ENCODE peak calls at places on chromosome 2, in ten cellular contexts. Z is K562, H is B cell, B is stomach, Q is GM10248, Y is WTC11, F is testis, A is endothelial cell, U is heart left ventricle, S is H9. V is an unnamed sample.

GRCh38 chr2:181178823-181179412 is 198.5 kb downstream of the UBE2E3 start:
- DNase-seq in H (peak; percentile 52), Y (peak; percentile 43), B (no peak), S (peak; percentile 36), A (peak; percentile 19), F (peak; percentile 26), Q (no peak), Z (no peak), U (no peak), V (peak; percentile 68)

GRCh38 chr2:85994421-85994777 is 105.6 kb upstream of the ST3GAL5 start:
- DNase-seq in Q (no peak), Z (no peak), S (no peak), Y (no peak), A (no peak), F (no peak), H (no peak), B (no peak), U (no peak), V (no peak)

GRCh38 chr2:46300406-46300832 is 3.2 kb downstream of the EPAS1 start:
- DNase-seq in Q (no peak), H (no peak), F (no peak), Y (no peak), Z (no peak), S (no peak), A (no peak), U (no peak), B (no peak), V (no peak)

GRCh38 chr2:144479138-144479537 is 40.8 kb downstream of the ZEB2 start:
- DNase-seq in B (no peak), Q (no peak), A (no peak), Z (no peak), S (peak; percentile 68), F (no peak), H (no peak), U (no peak), Y (peak; percentile 53), V (no peak)

GRCh38 chr2:26344581-26345283 is 1.2 kb upstream of the SELENOI start:
- DNase-seq in H (peak; percentile 5), S (peak; percentile 73), Y (peak; percentile 36), F (peak; percentile 60), Z (peak; percentile 55), U (peak; percentile 8), A (no peak), B (no peak), Q (no peak), V (peak; percentile 50)

GRCh38 chr2:73359915-73360697 is 25.5 kb upstream of the ALMS1 start:
- DNase-seq in H (no peak), A (no peak), U (no peak), Z (no peak), F (no peak), B (no peak), Y (no peak), S (no peak), Q (no peak), V (no peak)

GRCh38 chr2:225893151-225893550 is 493.6 kb downstream of the NYAP2 start:
- DNase-seq in A (no peak), Y (no peak), U (no peak), H (no peak), Z (no peak), S (no peak), F (no peak), B (no peak), Q (no peak), V (no peak)

GRCh38 chr2:162317910-162318279 is 589 bp downstream of the IFIH1 start:
- DNase-seq in Y (peak; percentile 26), F (peak; percentile 43), H (no peak), B (peak; percentile 33), U (no peak), S (peak; percentile 57), Z (peak; percentile 4), Q (no peak), A (peak; percentile 9), V (peak; percentile 30)

GRCh38 chr2:99442837-99443236 is 47.0 kb downstream of the REV1 start:
- DNase-seq in H (peak; percentile 5), Q (no peak), A (no peak), B (no peak), U (no peak), Z (peak; percentile 11), F (no peak), S (no peak), Y (no peak), V (no peak)

GRCh38 chr2:241870081-241870541 is 582 bp downstream of the RTP5 start:
- DNase-seq in Z (no peak), F (no peak), Q (no peak), Y (no peak), A (no peak), S (no peak), H (no peak), B (no peak), U (no peak), V (no peak)

GRCh38 chr2:138782378-138782777 is 2.2 kb upstream of the NXPH2 start:
- DNase-seq in H (no peak), Z (no peak), A (no peak), S (no peak), U (no peak), B (no peak), Q (no peak), F (no peak), Y (no peak), V (no peak)

GRCh38 chr2:196131384-196131861 is 40.0 kb downstream of the STK17B start:
- DNase-seq in S (peak; percentile 64), U (peak; percentile 19), B (peak; percentile 48), Q (no peak), H (peak; percentile 59), A (no peak), Y (peak; percentile 67), Z (peak; percentile 50), F (peak; percentile 60), V (peak; percentile 83)

GRCh38 chr2:129606496-129607270 is 372.8 kb upstream of the RAB6C start:
- DNase-seq in S (no peak), Z (no peak), F (no peak), H (no peak), A (peak; percentile 18), B (no peak), Y (no peak), U (no peak), Q (no peak), V (no peak)

GRCh38 chr2:24822049-24822706 is 29.0 kb downstream of the CENPO start:
- DNase-seq in B (peak; percentile 10), Y (peak; percentile 56), A (no peak), Z (no peak), U (no peak), S (peak; percentile 87), F (no peak), Q (no peak), H (no peak), V (no peak)

GRCh38 chr2:16908671-16909070 is 243.0 kb upstream of the CYRIA start:
- DNase-seq in U (no peak), H (no peak), F (no peak), S (no peak), Z (no peak), A (no peak), Y (no peak), Q (no peak), B (no peak), V (no peak)

GRCh38 chr2:165952600-165953210 is 871 bp downstream of the TTC21B start:
- DNase-seq in Z (peak; percentile 43), B (no peak), F (no peak), Y (no peak), A (no peak), H (peak; percentile 18), S (no peak), Q (peak; percentile 17), U (no peak), V (no peak)

GRCh38 chr2:25305809-25306208 is 35.9 kb downstream of the DNMT3A start:
- DNase-seq in Q (no peak), S (no peak), H (no peak), B (no peak), Y (no peak), A (no peak), U (no peak), F (no peak), Z (no peak), V (no peak)

GRCh38 chr2:27903018-27903417 is 12.5 kb downstream of the BABAM2 start:
- DNase-seq in Q (no peak), A (no peak), F (no peak), Y (no peak), H (no peak), S (no peak), B (no peak), U (no peak), Z (no peak), V (no peak)

GRCh38 chr2:188788621-188789020 is 185.6 kb upstream of the COL3A1 start:
- DNase-seq in F (peak; percentile 78), Z (no peak), B (peak; percentile 43), U (peak; percentile 74), Y (no peak), A (no peak), Q (no peak), H (no peak), S (no peak), V (no peak)

GRCh38 chr2:110735366-110735765 is 3.0 kb downstream of the ACOXL start:
- DNase-seq in Z (no peak), F (no peak), B (no peak), Q (no peak), U (no peak), S (no peak), H (no peak), A (no peak), Y (peak; percentile 22), V (no peak)
- TF ChIP-seq CTCF in Z (no peak), F (no peak), B (no peak), Q (no peak), U (no peak), S (no peak), H (no peak), A (no peak), Y (no peak), V (no peak)

DNA sequence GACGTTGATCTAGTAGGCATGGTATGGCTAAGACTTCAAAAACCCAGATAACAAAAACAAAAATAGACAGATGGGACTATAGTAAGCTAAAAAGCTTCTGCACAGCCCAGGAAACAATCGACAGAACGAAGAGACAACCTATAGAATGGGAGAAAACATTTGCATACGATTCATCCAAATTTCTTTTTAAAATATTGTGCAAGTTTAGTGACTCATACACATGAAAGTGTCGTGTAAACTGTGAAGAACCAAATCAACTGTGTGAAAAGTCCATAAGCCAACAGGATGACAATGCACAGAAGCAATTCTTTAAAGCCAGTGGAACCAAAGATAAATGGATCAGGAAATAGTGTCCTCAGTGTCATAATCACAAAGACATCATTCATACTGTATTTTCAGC is 671.1 kb downstream of the RNF144A start:
- DNase-seq in Q (no peak), Y (no peak), F (no peak), S (no peak), B (no peak), A (no peak), Z (no peak), H (no peak), U (no peak), V (no peak)
- TF ChIP-seq CTCF in Q (no peak), Y (no peak), F (no peak), S (no peak), B (no peak), A (no peak), Z (no peak), H (no peak), U (no peak), V (no peak)

GRCh38 chr2:37343537-37344434 is 644 bp upstream of the QPCT start:
- DNase-seq in B (no peak), Y (no peak), H (no peak), U (peak; percentile 32), Z (peak; percentile 22), S (no peak), F (peak; percentile 16), A (peak; percentile 22), Q (no peak), V (no peak)
- TF ChIP-seq CTCF in B (no peak), Y (no peak), H (no peak), U (peak; percentile 21), Z (no peak), S (peak; percentile 53), F (no peak), A (no peak), Q (no peak), V (no peak)

GRCh38 chr2:67500541-67500940 is 103.4 kb downstream of the ETAA1 start:
- DNase-seq in Q (no peak), Y (no peak), U (no peak), B (no peak), F (no peak), A (no peak), H (no peak), S (no peak), Z (no peak), V (no peak)
- TF ChIP-seq CTCF in Q (no peak), Y (no peak), U (no peak), B (no peak), F (no peak), A (no peak), H (no peak), S (no peak), Z (no peak), V (no peak)